ENCODE peak calls at places on chromosomes 11 and 22, in four cellular contexts. V is NCI-H1436, T is AG10803, O is Right ventricle myocardium superior. M is an unnamed sample.

GRCh38 chr22:44379817-44380560 is 67.2 kb upstream of the SHISAL1 start:
- DNase-seq in V (no peak), T (no peak), O (peak; percentile 13), M (peak; percentile 24)

GRCh38 chr11:87036756-87037449 is 831 bp upstream of the TMEM135 start:
- DNase-seq in V (peak; percentile 43), T (no peak), O (no peak), M (no peak)

GRCh38 chr11:103794262-103794661 is 242.2 kb upstream of the DDI1 start:
- DNase-seq in V (no peak), T (peak; percentile 89), O (no peak), M (no peak)

GRCh38 chr11:130719516-130719915 is 196.8 kb downstream of the SNX19 start:
- DNase-seq in V (no peak), T (peak; percentile 75), O (no peak), M (no peak)

GRCh38 chr11:107017433-107018227 is 646 bp downstream of the GUCY1A2 start:
- DNase-seq in V (peak; percentile 3), T (peak; percentile 33), O (peak; percentile 54), M (peak; percentile 76)

GRCh38 chr11:62732830-62733229 is 4.5 kb downstream of the TTC9C start:
- DNase-seq in V (peak; percentile 8), T (peak; percentile 48), O (no peak), M (no peak)

GRCh38 chr22:41831383-41831782 is 1.5 kb upstream of the SREBF2 start:
- DNase-seq in V (no peak), T (peak; percentile 32), O (no peak), M (no peak)

GRCh38 chr11:61785837-61786402 is 6.5 kb downstream of the TMEM258 start:
- DNase-seq in V (no peak), T (no peak), O (no peak), M (no peak)

GRCh38 chr22:39351689-39352214 is 2.0 kb downstream of the SYNGR1 start:
- DNase-seq in V (peak; percentile 46), T (no peak), O (no peak), M (no peak)

GRCh38 chr11:12846766-12847615 is 162.1 kb upstream of the RASSF10 start:
- DNase-seq in V (no peak), T (no peak), O (no peak), M (no peak)

GRCh38 chr11:45085657-45086501 is 60.6 kb upstream of the PRDM11 start:
- DNase-seq in V (peak; percentile 44), T (no peak), O (no peak), M (no peak)

GRCh38 chr11:112728288-112728687 is 232.9 kb upstream of the NCAM1 start:
- DNase-seq in V (no peak), T (no peak), O (no peak), M (no peak)

GRCh38 chr11:134260503-134260902 is 7.1 kb downstream of the ACAD8 start:
- DNase-seq in V (no peak), T (no peak), O (no peak), M (no peak)

GRCh38 chr11:44243633-44244343 is 66.2 kb downstream of the ALX4 start:
- DNase-seq in V (no peak), T (peak; percentile 66), O (no peak), M (no peak)

GRCh38 chr11:85755285-85755684 is 55.7 kb downstream of the SYTL2 start:
- DNase-seq in V (no peak), T (no peak), O (no peak), M (no peak)

GRCh38 chr11:19474954-19475811 is 234.4 kb upstream of the E2F8 start:
- DNase-seq in V (no peak), T (no peak), O (no peak), M (no peak)

GRCh38 chr22:35397095-35397904 is 2.6 kb upstream of the MCM5 start:
- DNase-seq in V (no peak), T (no peak), O (no peak), M (no peak)

GRCh38 chr11:3635641-3636375 is 6.0 kb downstream of the ART5 start:
- DNase-seq in V (no peak), T (no peak), O (no peak), M (peak; percentile 40)

GRCh38 chr11:12123177-12123576 is 12.8 kb downstream of the MICAL2 start:
- DNase-seq in V (no peak), T (peak; percentile 79), O (no peak), M (no peak)

GRCh38 chr11:13760115-13760514 is 91.6 kb downstream of the FAR1 start:
- DNase-seq in V (no peak), T (no peak), O (no peak), M (no peak)

GRCh38 chr11:83310718-83311117 is 24.6 kb upstream of the CCDC90B start:
- DNase-seq in V (no peak), T (no peak), O (no peak), M (no peak)

GRCh38 chr11:33000181-33000580 is 15.5 kb upstream of the DEPDC7 start:
- DNase-seq in V (no peak), T (peak; percentile 92), O (no peak), M (no peak)

GRCh38 chr11:11966826-11967668 is 41.4 kb downstream of the DKK3 start:
- DNase-seq in V (peak; percentile 50), T (peak; percentile 30), O (peak; percentile 88), M (no peak)

GRCh38 chr11:77776455-77776854 is 44.1 kb downstream of the RSF1 start:
- DNase-seq in V (peak; percentile 6), T (no peak), O (no peak), M (no peak)

GRCh38 chr22:46803936-46804335 is 41.5 kb downstream of the TBC1D22A start:
- DNase-seq in V (no peak), T (no peak), O (no peak), M (no peak)

GRCh38 chr11:128506999-128507591 is 80.3 kb downstream of the ETS1 start:
- DNase-seq in V (no peak), T (peak; percentile 98), O (peak; percentile 92), M (peak; percentile 91)

GRCh38 chr11:96506953-96507354 is 117.1 kb downstream of the JRKL start:
- DNase-seq in V (no peak), T (no peak), O (no peak), M (no peak)

GRCh38 chr11:130313383-130314183 is 1.1 kb downstream of the ZBTB44 start:
- DNase-seq in V (no peak), T (peak; percentile 1), O (no peak), M (no peak)

GRCh38 chr22:31950226-31950625 is 5.9 kb downstream of the YWHAH start:
- DNase-seq in V (no peak), T (peak; percentile 69), O (no peak), M (no peak)

GRCh38 chr11:121930004-121930965 is 185.7 kb downstream of the BLID start:
- DNase-seq in V (no peak), T (peak; percentile 52), O (no peak), M (no peak)

GRCh38 chr22:27719535-27720227 is 81.9 kb downstream of the MN1 start:
- DNase-seq in V (no peak), T (peak; percentile 67), O (no peak), M (peak; percentile 78)